ENCODE peak calls at places on chromosome 12, in five cellular contexts. F is left lobe of liver; Q is GM12865; J is stimulated activated CD4-positive, alpha-beta T cell treated with anti-CD3 and anti-CD28 coated beads, Interleukin-2, amount 100 ng/mL, for 48 hours; Y is AG08396. N is an unnamed sample.

GRCh38 chr12:31466768-31467167 is 124.2 kb downstream of the DENND5B start:
- DNase-seq in F (no peak), J (no peak), Y (no peak), Q (no peak), N (no peak)

GRCh38 chr12:92537235-92537960 is 165.4 kb upstream of the PLEKHG7 start:
- DNase-seq in J (no peak), F (no peak), Y (no peak), Q (peak), N (no peak)

GRCh38 chr12:130956456-130957303 is 3.0 kb downstream of the ADGRD1 start:
- DNase-seq in F (no peak), Y (no peak), J (no peak), Q (no peak), N (no peak)

GRCh38 chr12:117606945-117607344 is 245.5 kb upstream of the NOS1 start:
- DNase-seq in F (no peak), Y (no peak), J (no peak), Q (no peak), N (no peak)

GRCh38 chr12:65106948-65107347 is 14.2 kb downstream of the WIF1 start:
- DNase-seq in Y (no peak), J (no peak), F (no peak), Q (no peak), N (no peak)

GRCh38 chr12:7107181-7108041 is 1.6 kb downstream of the C1RL start:
- DNase-seq in Y (no peak), F (no peak), J (no peak), Q (peak), N (no peak)

GRCh38 chr12:75965661-75966060 is 65.9 kb downstream of the PHLDA1 start:
- DNase-seq in J (no peak), F (no peak), Y (no peak), Q (no peak), N (no peak)

GRCh38 chr12:120225200-120225558 is 24.3 kb upstream of the RPLP0 start:
- DNase-seq in F (no peak), Y (no peak), J (no peak), Q (no peak), N (no peak)

GRCh38 chr12:49905718-49906314 is 2.1 kb upstream of the FAIM2 start:
- DNase-seq in Q (no peak), J (no peak), Y (no peak), F (no peak), N (no peak)

GRCh38 chr12:51323966-51324895 is at the start of gene BIN2:
- DNase-seq in Q (peak), F (peak), J (peak), Y (no peak), N (peak)

N was measured in NB4.